ENCODE peak calls at places on chromosomes 2 and 18, in five cellular contexts. Z is adipocyte; E is hypothalamus; B is central memory CD4-positive, alpha-beta T cell; C is RKO. U is an unnamed sample.
A peak's percentile ranks its signal among the peaks of the same experiment; 100 is the strongest.

GRCh38 chr18:37457337-37457736 is 108.3 kb downstream of the CELF4 start:
- DNase-seq in Z (no peak), E (no peak), B (no peak), C (no peak), U (no peak)

GRCh38 chr2:164146478-164146877 is 410.7 kb upstream of the FIGN start:
- DNase-seq in Z (no peak), E (no peak), B (no peak), C (no peak), U (no peak)

GRCh38 chr2:194867328-194867727 is 789.7 kb upstream of the SLC39A10 start:
- DNase-seq in Z (peak; percentile 45), E (no peak), B (no peak), C (peak; percentile 61), U (no peak)

GRCh38 chr2:238159676-238160205 is 971 bp downstream of the ERFE start:
- DNase-seq in Z (no peak), E (no peak), B (no peak), C (no peak), U (no peak)

GRCh38 chr2:109446531-109447131 is 167.1 kb downstream of the SEPTIN10 start:
- DNase-seq in Z (no peak), E (no peak), B (no peak), C (no peak), U (no peak)

GRCh38 chr18:35010983-35011382 is 30.2 kb upstream of the MAPRE2 start:
- DNase-seq in Z (no peak), E (no peak), B (no peak), C (no peak), U (no peak)

GRCh38 chr18:9742588-9743131 is 34.6 kb downstream of the RAB31 start:
- DNase-seq in Z (no peak), E (no peak), B (no peak), C (no peak), U (peak; percentile 49)

GRCh38 chr18:35460719-35461118 is 37.0 kb downstream of the INO80C start:
- DNase-seq in Z (peak; percentile 64), E (no peak), B (no peak), C (no peak), U (no peak)

GRCh38 chr2:219252084-219252483 is 959 bp upstream of the TUBA4B start:
- DNase-seq in Z (no peak), E (no peak), B (peak; percentile 18), C (no peak), U (no peak)

GRCh38 chr2:3223080-3223923 is 154.3 kb downstream of the EIPR1 start:
- DNase-seq in Z (no peak), E (no peak), B (peak; percentile 78), C (no peak), U (no peak)